ENCODE peak calls at places on chromosomes 3 and 15, in six cellular contexts. H, T, N, S, G and A are unnamed samples.

GRCh38 chr3:13095408-13095861 is 22.2 kb upstream of the IQSEC1 start:
- DNase-seq in H (no peak), T (no peak), N (no peak), S (no peak), G (peak; percentile 53), A (no peak)

GRCh38 chr15:79644091-79644490 is 212.0 kb downstream of the MINAR1 start:
- DNase-seq in H (peak; percentile 57), T (no peak), N (no peak), S (no peak), G (no peak), A (no peak)

GRCh38 chr15:71447328-71448250 is 332.3 kb downstream of the THSD4 start:
- DNase-seq in H (peak; percentile 95), T (no peak), N (no peak), S (no peak), G (no peak), A (no peak)

GRCh38 chr3:84772841-84773240 is 185.9 kb upstream of the CADM2 start:
- DNase-seq in H (peak; percentile 47), T (no peak), N (no peak), S (no peak), G (no peak), A (no peak)

GRCh38 chr15:67175643-67176071 is 78.8 kb downstream of the AAGAB start:
- DNase-seq in H (no peak), T (no peak), N (no peak), S (no peak), G (peak; percentile 85), A (peak; percentile 45)

GRCh38 chr3:111810909-111811308 is 48.2 kb upstream of the PHLDB2 start:
- DNase-seq in H (peak; percentile 98), T (no peak), N (no peak), S (no peak), G (no peak), A (no peak)

GRCh38 chr15:69392352-69392751 is 21.8 kb upstream of the KIF23 start:
- DNase-seq in H (no peak), T (no peak), N (no peak), S (no peak), G (no peak), A (no peak)

GRCh38 chr3:106215047-106215446 is 346.2 kb upstream of the CBLB start:
- DNase-seq in H (no peak), T (no peak), N (no peak), S (no peak), G (no peak), A (no peak)

GRCh38 chr3:66021731-66022131 is 17.0 kb downstream of the MAGI1 start:
- DNase-seq in H (peak; percentile 67), T (no peak), N (no peak), S (no peak), G (no peak), A (no peak)

GRCh38 chr15:67242665-67243064 is 11.8 kb downstream of the AAGAB start:
- DNase-seq in H (no peak), T (no peak), N (no peak), S (no peak), G (no peak), A (no peak)

GRCh38 chr3:55511895-55512585 is 24.9 kb upstream of the WNT5A start:
- DNase-seq in H (peak; percentile 78), T (no peak), N (no peak), S (no peak), G (no peak), A (no peak)

GRCh38 chr15:100150906-100151305 is 190.9 kb downstream of the ADAMTS17 start:
- DNase-seq in H (no peak), T (no peak), N (no peak), S (no peak), G (no peak), A (no peak)

GRCh38 chr15:60353245-60353940 is 44.4 kb downstream of the ANXA2 start:
- DNase-seq in H (peak; percentile 38), T (no peak), N (no peak), S (no peak), G (no peak), A (no peak)

GRCh38 chr3:28835249-28835648 is 445.6 kb upstream of the RBMS3 start:
- DNase-seq in H (no peak), T (no peak), N (no peak), S (no peak), G (no peak), A (no peak)

GRCh38 chr3:41430886-41431285 is 231.6 kb downstream of the CTNNB1 start:
- DNase-seq in H (no peak), T (no peak), N (no peak), S (no peak), G (no peak), A (no peak)

GRCh38 chr3:27464646-27465045 is 19.5 kb downstream of the SLC4A7 start:
- DNase-seq in H (no peak), T (no peak), N (no peak), S (no peak), G (no peak), A (no peak)

GRCh38 chr15:40506964-40507571 is 36.3 kb downstream of the CHST14 start:
- DNase-seq in H (peak; percentile 87), T (peak; percentile 80), N (peak; percentile 77), S (peak; percentile 78), G (peak; percentile 92), A (peak; percentile 82)

GRCh38 chr15:26438316-26438715 is 334.6 kb downstream of the GABRB3 start:
- DNase-seq in H (no peak), T (no peak), N (no peak), S (no peak), G (no peak), A (no peak)

DNA sequence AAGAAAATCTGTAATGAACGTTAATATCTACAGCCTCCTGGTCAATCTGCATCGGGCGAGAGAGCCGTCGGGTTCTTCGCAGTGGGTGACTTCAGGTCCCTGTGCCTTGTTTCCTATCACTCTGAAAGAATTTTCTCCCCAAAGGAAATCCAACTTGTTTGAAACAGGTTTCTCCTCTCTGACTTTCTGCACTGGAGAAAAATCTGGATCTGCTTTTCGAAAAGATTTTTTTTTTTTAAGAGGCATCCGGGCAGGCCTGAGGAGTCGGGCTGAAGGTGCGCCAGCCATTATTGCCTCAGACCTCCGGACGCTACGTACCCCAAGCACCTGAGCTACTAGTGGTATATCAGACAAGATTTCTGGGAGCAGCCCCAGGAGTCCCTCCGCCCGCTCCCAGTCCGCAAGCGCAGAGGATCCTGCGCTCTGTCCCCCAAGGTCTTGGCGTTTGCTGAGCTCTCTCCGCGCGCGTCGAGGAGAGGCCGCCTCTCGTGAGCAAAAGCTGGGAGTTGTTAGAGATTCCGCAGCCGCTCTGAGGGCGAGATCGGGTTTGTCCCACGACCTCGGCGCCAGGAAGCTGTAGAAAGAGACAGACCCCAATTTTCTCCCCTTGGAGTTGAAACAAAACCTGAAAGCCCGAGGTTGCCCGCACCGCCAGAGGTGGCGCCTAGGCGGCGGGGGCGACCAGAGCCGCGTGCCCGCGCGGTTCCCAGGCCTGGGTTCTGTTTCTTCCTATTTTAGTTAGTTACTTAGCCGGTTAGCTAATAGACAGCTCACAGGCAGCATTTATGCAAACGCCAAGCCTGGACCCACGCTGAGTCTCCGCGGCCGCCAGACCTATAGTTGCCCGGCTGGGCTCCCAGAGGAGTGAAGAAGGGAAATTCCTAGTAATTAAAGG is 72.4 kb upstream of the POLG start:
- DNase-seq in H (no peak), T (no peak), N (no peak), S (no peak), G (no peak), A (no peak)
- TF ChIP-seq CTCF in H (no peak), T (no peak), N (no peak), S (no peak), G (no peak), A (no peak)

GRCh38 chr3:49607105-49607591 is 52.9 kb downstream of the BSN start:
- DNase-seq in H (peak; percentile 41), T (no peak), N (peak; percentile 16), S (no peak), G (no peak), A (no peak)

GRCh38 chr3:49606427-49606826 is 52.1 kb downstream of the BSN start:
- DNase-seq in H (no peak), T (no peak), N (peak; percentile 22), S (no peak), G (no peak), A (no peak)

GRCh38 chr3:49609314-49609713 is 55.0 kb downstream of the BSN start:
- DNase-seq in H (no peak), T (no peak), N (peak; percentile 21), S (no peak), G (no peak), A (no peak)

GRCh38 chr3:49609815-49610214 is 55.5 kb downstream of the BSN start:
- DNase-seq in H (no peak), T (peak; percentile 21), N (no peak), S (peak; percentile 29), G (no peak), A (no peak)

DNA sequence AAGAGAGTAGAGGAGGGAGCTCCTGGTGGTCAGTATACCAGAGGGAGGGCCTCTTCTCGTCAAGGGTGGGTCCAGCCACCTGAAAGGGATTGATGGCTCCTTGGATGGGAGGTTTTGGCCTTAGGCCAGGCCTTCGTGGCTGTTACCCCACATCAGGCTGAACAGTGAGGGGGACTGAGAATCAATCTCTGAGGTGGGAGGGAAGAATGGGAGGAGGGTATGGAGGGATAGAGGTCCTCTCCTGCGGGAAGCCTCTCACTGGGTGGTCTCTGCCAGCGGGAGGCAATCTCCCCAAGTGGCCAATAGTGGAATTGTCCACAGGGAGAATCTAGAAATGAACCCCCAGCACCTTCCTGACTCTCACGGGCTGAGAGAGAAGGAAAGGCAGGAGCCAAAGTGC is 53.5 kb downstream of the BSN start:
- DNase-seq in H (no peak), T (no peak), N (peak; percentile 32), S (no peak), G (no peak), A (peak; percentile 20)
- TF ChIP-seq CTCF in H (peak; percentile 51), T (peak; percentile 25), N (peak; percentile 50), S (no peak), G (no peak), A (peak; percentile 46)

GRCh38 chr15:28920781-28921331 is 35.1 kb downstream of the APBA2 start:
- DNase-seq in H (no peak), T (no peak), N (no peak), S (no peak), G (no peak), A (no peak)

GRCh38 chr15:28921336-28921735 is 35.6 kb downstream of the APBA2 start:
- DNase-seq in H (no peak), T (no peak), N (no peak), S (no peak), G (no peak), A (no peak)

GRCh38 chr15:28923726-28924280 is 38.0 kb downstream of the APBA2 start:
- DNase-seq in H (no peak), T (no peak), N (no peak), S (no peak), G (no peak), A (no peak)

GRCh38 chr15:28922712-28923012 is 36.9 kb downstream of the APBA2 start:
- DNase-seq in H (no peak), T (no peak), N (no peak), S (no peak), G (no peak), A (no peak)

GRCh38 chr15:28921925-28922711 is 36.3 kb downstream of the APBA2 start:
- DNase-seq in H (no peak), T (no peak), N (no peak), S (no peak), G (no peak), A (no peak)
- TF ChIP-seq CTCF in H (peak; percentile 38), T (peak; percentile 7), N (no peak), S (peak; percentile 21), G (no peak), A (no peak)

GRCh38 chr3:75295013-75295412 is 369.1 kb upstream of the FRG2C start:
- DNase-seq in H (no peak), T (no peak), N (no peak), S (no peak), G (no peak), A (no peak)

GRCh38 chr3:75296858-75297257 is 367.3 kb upstream of the FRG2C start:
- DNase-seq in H (no peak), T (no peak), N (no peak), S (no peak), G (no peak), A (no peak)

GRCh38 chr3:75294124-75294523 is 370.0 kb upstream of the FRG2C start:
- DNase-seq in H (peak; percentile 45), T (peak; percentile 36), N (peak; percentile 45), S (no peak), G (peak; percentile 45), A (peak; percentile 49)
- TF ChIP-seq CTCF in H (peak; percentile 65), T (peak; percentile 64), N (peak; percentile 74), S (peak; percentile 87), G (peak; percentile 59), A (peak; percentile 73)